ENCODE peak calls at places on chromosome 1, in seven cellular contexts. One of them, this sample, is unnamed.

GRCh38 chr1:201636065-201636464 is 97.1 kb downstream of the NAV1 start:
- DNase-seq in tibial artery: no peak
- DNase-seq in psoas muscle: no peak
- DNase-seq in HFFc6: no peak
- DNase-seq in mesothelial cell of epicardium: no peak
- DNase-seq in thoracic aorta: no peak
- DNase-seq in sigmoid colon: no peak
- DNase-seq in this sample: no peak

GRCh38 chr1:27656157-27656893 is 15.7 kb downstream of the IFI6 start:
- DNase-seq in tibial artery: peak; percentile 83
- DNase-seq in psoas muscle: peak; percentile 86
- DNase-seq in HFFc6: peak; percentile 68
- DNase-seq in mesothelial cell of epicardium: no peak
- DNase-seq in thoracic aorta: no peak
- DNase-seq in sigmoid colon: peak; percentile 89
- DNase-seq in this sample: no peak

GRCh38 chr1:26358411-26359384 is 4.8 kb upstream of the CRYBG2 start:
- DNase-seq in tibial artery: no peak
- DNase-seq in psoas muscle: no peak
- DNase-seq in HFFc6: peak; percentile 39
- DNase-seq in mesothelial cell of epicardium: no peak
- DNase-seq in thoracic aorta: no peak
- DNase-seq in sigmoid colon: no peak
- DNase-seq in this sample: no peak

GRCh38 chr1:9730096-9730901 is 78.8 kb downstream of the PIK3CD start:
- DNase-seq in tibial artery: peak; percentile 68
- DNase-seq in psoas muscle: no peak
- DNase-seq in HFFc6: no peak
- DNase-seq in mesothelial cell of epicardium: no peak
- DNase-seq in thoracic aorta: no peak
- DNase-seq in sigmoid colon: peak; percentile 72
- DNase-seq in this sample: no peak

GRCh38 chr1:239858058-239858457 is 233.6 kb upstream of the FMN2 start:
- DNase-seq in tibial artery: no peak
- DNase-seq in psoas muscle: no peak
- DNase-seq in HFFc6: peak; percentile 19
- DNase-seq in mesothelial cell of epicardium: no peak
- DNase-seq in thoracic aorta: no peak
- DNase-seq in sigmoid colon: no peak
- DNase-seq in this sample: no peak

GRCh38 chr1:58136502-58136901 is 410.0 kb downstream of the OMA1 start:
- DNase-seq in tibial artery: no peak
- DNase-seq in psoas muscle: no peak
- DNase-seq in HFFc6: no peak
- DNase-seq in mesothelial cell of epicardium: no peak
- DNase-seq in thoracic aorta: no peak
- DNase-seq in sigmoid colon: no peak
- DNase-seq in this sample: no peak

GRCh38 chr1:234572966-234573365 is 37.0 kb downstream of the IRF2BP2 start:
- DNase-seq in tibial artery: no peak
- DNase-seq in psoas muscle: no peak
- DNase-seq in HFFc6: no peak
- DNase-seq in mesothelial cell of epicardium: no peak
- DNase-seq in thoracic aorta: no peak
- DNase-seq in sigmoid colon: no peak
- DNase-seq in this sample: no peak

GRCh38 chr1:89953072-89953626 is 41.8 kb upstream of the ZNF326 start:
- DNase-seq in tibial artery: no peak
- DNase-seq in psoas muscle: peak; percentile 50
- DNase-seq in HFFc6: peak; percentile 97
- DNase-seq in mesothelial cell of epicardium: no peak
- DNase-seq in thoracic aorta: no peak
- DNase-seq in sigmoid colon: no peak
- DNase-seq in this sample: no peak

GRCh38 chr1:118739421-118739930 is 248.7 kb downstream of the TBX15 start:
- DNase-seq in tibial artery: no peak
- DNase-seq in psoas muscle: no peak
- DNase-seq in HFFc6: no peak
- DNase-seq in mesothelial cell of epicardium: no peak
- DNase-seq in thoracic aorta: no peak
- DNase-seq in sigmoid colon: no peak
- DNase-seq in this sample: no peak

GRCh38 chr1:170707959-170708666 is 44.2 kb downstream of the PRRX1 start:
- DNase-seq in tibial artery: peak; percentile 31
- DNase-seq in psoas muscle: no peak
- DNase-seq in HFFc6: peak; percentile 98
- DNase-seq in mesothelial cell of epicardium: no peak
- DNase-seq in thoracic aorta: no peak
- DNase-seq in sigmoid colon: no peak
- DNase-seq in this sample: no peak

GRCh38 chr1:213905315-213905714 is 82.5 kb upstream of the PROX1 start:
- DNase-seq in tibial artery: no peak
- DNase-seq in psoas muscle: peak; percentile 58
- DNase-seq in HFFc6: no peak
- DNase-seq in mesothelial cell of epicardium: no peak
- DNase-seq in thoracic aorta: no peak
- DNase-seq in sigmoid colon: no peak
- DNase-seq in this sample: no peak

GRCh38 chr1:33306061-33306460 is 14.8 kb downstream of the A3GALT2 start:
- DNase-seq in tibial artery: no peak
- DNase-seq in psoas muscle: no peak
- DNase-seq in HFFc6: no peak
- DNase-seq in mesothelial cell of epicardium: no peak
- DNase-seq in thoracic aorta: no peak
- DNase-seq in sigmoid colon: no peak
- DNase-seq in this sample: no peak

GRCh38 chr1:31412732-31413404 is at the start of gene SERINC2:
- DNase-seq in tibial artery: no peak
- DNase-seq in psoas muscle: no peak
- DNase-seq in HFFc6: no peak
- DNase-seq in mesothelial cell of epicardium: no peak
- DNase-seq in thoracic aorta: no peak
- DNase-seq in sigmoid colon: no peak
- DNase-seq in this sample: no peak

GRCh38 chr1:198633675-198634121 is 5.1 kb upstream of the PTPRC start:
- DNase-seq in tibial artery: no peak
- DNase-seq in psoas muscle: no peak
- DNase-seq in HFFc6: no peak
- DNase-seq in mesothelial cell of epicardium: no peak
- DNase-seq in thoracic aorta: no peak
- DNase-seq in sigmoid colon: no peak
- DNase-seq in this sample: no peak

GRCh38 chr1:111406325-111406768 is 21.2 kb downstream of the OVGP1 start:
- DNase-seq in tibial artery: no peak
- DNase-seq in psoas muscle: no peak
- DNase-seq in HFFc6: no peak
- DNase-seq in mesothelial cell of epicardium: no peak
- DNase-seq in thoracic aorta: no peak
- DNase-seq in sigmoid colon: no peak
- DNase-seq in this sample: no peak

GRCh38 chr1:208036177-208036808 is 125.4 kb upstream of the CD34 start:
- DNase-seq in tibial artery: no peak
- DNase-seq in psoas muscle: no peak
- DNase-seq in HFFc6: no peak
- DNase-seq in mesothelial cell of epicardium: no peak
- DNase-seq in thoracic aorta: no peak
- DNase-seq in sigmoid colon: no peak
- DNase-seq in this sample: no peak
- TF ChIP-seq CTCF in tibial artery: no peak
- TF ChIP-seq CTCF in psoas muscle: peak; percentile 26
- TF ChIP-seq CTCF in HFFc6: peak; percentile 33
- TF ChIP-seq CTCF in mesothelial cell of epicardium: no peak
- TF ChIP-seq CTCF in thoracic aorta: no peak
- TF ChIP-seq CTCF in sigmoid colon: no peak
- TF ChIP-seq CTCF in this sample: no peak

GRCh38 chr1:22024485-22025367 is 23.3 kb downstream of the CELA3A start:
- DNase-seq in tibial artery: peak; percentile 68
- DNase-seq in psoas muscle: peak; percentile 71
- DNase-seq in HFFc6: peak; percentile 84
- DNase-seq in mesothelial cell of epicardium: no peak
- DNase-seq in thoracic aorta: peak; percentile 21
- DNase-seq in sigmoid colon: peak; percentile 82
- DNase-seq in this sample: peak; percentile 34
- TF ChIP-seq CTCF in tibial artery: no peak
- TF ChIP-seq CTCF in psoas muscle: no peak
- TF ChIP-seq CTCF in HFFc6: peak; percentile 17
- TF ChIP-seq CTCF in mesothelial cell of epicardium: no peak
- TF ChIP-seq CTCF in thoracic aorta: no peak
- TF ChIP-seq CTCF in sigmoid colon: no peak
- TF ChIP-seq CTCF in this sample: no peak

GRCh38 chr1:56434025-56434424 is 145.3 kb downstream of the PLPP3 start:
- DNase-seq in tibial artery: no peak
- DNase-seq in psoas muscle: no peak
- DNase-seq in HFFc6: no peak
- DNase-seq in mesothelial cell of epicardium: no peak
- DNase-seq in thoracic aorta: no peak
- DNase-seq in sigmoid colon: no peak
- DNase-seq in this sample: no peak

GRCh38 chr1:56433056-56433577 is 146.2 kb downstream of the PLPP3 start:
- DNase-seq in tibial artery: no peak
- DNase-seq in psoas muscle: no peak
- DNase-seq in HFFc6: no peak
- DNase-seq in mesothelial cell of epicardium: no peak
- DNase-seq in thoracic aorta: no peak
- DNase-seq in sigmoid colon: no peak
- DNase-seq in this sample: no peak

GRCh38 chr1:56436338-56436695 is 143.0 kb downstream of the PLPP3 start:
- DNase-seq in tibial artery: no peak
- DNase-seq in psoas muscle: no peak
- DNase-seq in HFFc6: no peak
- DNase-seq in mesothelial cell of epicardium: no peak
- DNase-seq in thoracic aorta: no peak
- DNase-seq in sigmoid colon: no peak
- DNase-seq in this sample: no peak

GRCh38 chr1:56435434-56436337 is 143.7 kb downstream of the PLPP3 start:
- DNase-seq in tibial artery: no peak
- DNase-seq in psoas muscle: no peak
- DNase-seq in HFFc6: no peak
- DNase-seq in mesothelial cell of epicardium: no peak
- DNase-seq in thoracic aorta: no peak
- DNase-seq in sigmoid colon: no peak
- DNase-seq in this sample: no peak

GRCh38 chr1:56434659-56435202 is 144.6 kb downstream of the PLPP3 start:
- DNase-seq in tibial artery: no peak
- DNase-seq in psoas muscle: no peak
- DNase-seq in HFFc6: no peak
- DNase-seq in mesothelial cell of epicardium: no peak
- DNase-seq in thoracic aorta: no peak
- DNase-seq in sigmoid colon: no peak
- DNase-seq in this sample: no peak
- TF ChIP-seq CTCF in tibial artery: no peak
- TF ChIP-seq CTCF in psoas muscle: no peak
- TF ChIP-seq CTCF in HFFc6: no peak
- TF ChIP-seq CTCF in mesothelial cell of epicardium: peak; percentile 47
- TF ChIP-seq CTCF in thoracic aorta: no peak
- TF ChIP-seq CTCF in sigmoid colon: no peak
- TF ChIP-seq CTCF in this sample: no peak

DNA sequence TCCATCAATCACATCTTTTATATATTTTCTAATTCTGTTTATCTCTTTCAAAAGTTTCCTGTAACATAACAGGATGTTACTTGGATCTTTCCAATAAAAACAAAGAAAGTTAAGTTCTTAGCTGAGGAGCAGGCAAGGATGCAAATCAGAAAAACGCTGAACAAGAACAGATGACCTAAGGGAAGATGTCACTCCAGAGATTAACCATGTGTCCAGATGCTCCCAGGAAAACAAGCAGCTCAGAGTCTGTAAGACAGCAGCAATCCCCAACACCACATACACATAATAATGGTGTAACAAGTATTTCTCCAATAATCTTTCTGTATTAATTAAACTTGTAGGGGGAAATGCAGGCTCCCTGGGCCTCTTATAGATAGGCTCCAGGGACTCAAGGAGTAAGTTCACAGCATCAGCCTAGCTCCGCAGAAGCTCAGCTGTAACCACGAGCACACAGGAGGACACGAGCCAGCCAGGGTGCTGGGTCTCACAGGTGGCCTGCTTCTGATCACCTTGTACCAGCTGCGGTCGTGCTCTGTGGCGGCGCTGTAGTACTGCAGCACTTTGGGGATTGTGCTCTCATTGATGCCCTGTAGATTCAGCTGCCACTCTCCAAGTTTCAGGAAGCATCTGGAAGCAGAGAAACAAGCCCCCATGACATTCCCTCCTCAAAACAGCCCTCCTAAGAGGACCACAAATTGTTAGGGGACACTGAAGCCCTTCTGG is 33.1 kb upstream of the EXOSC10 start:
- DNase-seq in tibial artery: no peak
- DNase-seq in psoas muscle: no peak
- DNase-seq in HFFc6: no peak
- DNase-seq in mesothelial cell of epicardium: no peak
- DNase-seq in thoracic aorta: no peak
- DNase-seq in sigmoid colon: no peak
- DNase-seq in this sample: no peak
- TF ChIP-seq CTCF in tibial artery: no peak
- TF ChIP-seq CTCF in psoas muscle: no peak
- TF ChIP-seq CTCF in HFFc6: no peak
- TF ChIP-seq CTCF in mesothelial cell of epicardium: no peak
- TF ChIP-seq CTCF in thoracic aorta: no peak
- TF ChIP-seq CTCF in sigmoid colon: no peak
- TF ChIP-seq CTCF in this sample: no peak

GRCh38 chr1:226475112-226475511 is 67.2 kb upstream of the PARP1 start:
- DNase-seq in tibial artery: no peak
- DNase-seq in psoas muscle: no peak
- DNase-seq in HFFc6: no peak
- DNase-seq in mesothelial cell of epicardium: no peak
- DNase-seq in thoracic aorta: no peak
- DNase-seq in sigmoid colon: no peak
- DNase-seq in this sample: no peak

GRCh38 chr1:226479432-226479831 is 69.1 kb upstream of the STUM start:
- DNase-seq in tibial artery: no peak
- DNase-seq in psoas muscle: no peak
- DNase-seq in HFFc6: no peak
- DNase-seq in mesothelial cell of epicardium: no peak
- DNase-seq in thoracic aorta: no peak
- DNase-seq in sigmoid colon: no peak
- DNase-seq in this sample: no peak

GRCh38 chr1:226476066-226476465 is 68.2 kb upstream of the PARP1 start:
- DNase-seq in tibial artery: no peak
- DNase-seq in psoas muscle: no peak
- DNase-seq in HFFc6: no peak
- DNase-seq in mesothelial cell of epicardium: no peak
- DNase-seq in thoracic aorta: no peak
- DNase-seq in sigmoid colon: no peak
- DNase-seq in this sample: no peak

GRCh38 chr1:226474443-226475111 is 66.7 kb upstream of the PARP1 start:
- DNase-seq in tibial artery: no peak
- DNase-seq in psoas muscle: no peak
- DNase-seq in HFFc6: no peak
- DNase-seq in mesothelial cell of epicardium: no peak
- DNase-seq in thoracic aorta: no peak
- DNase-seq in sigmoid colon: no peak
- DNase-seq in this sample: no peak

GRCh38 chr1:226476657-226477319 is 68.9 kb upstream of the PARP1 start:
- DNase-seq in tibial artery: no peak
- DNase-seq in psoas muscle: no peak
- DNase-seq in HFFc6: no peak
- DNase-seq in mesothelial cell of epicardium: no peak
- DNase-seq in thoracic aorta: no peak
- DNase-seq in sigmoid colon: no peak
- DNase-seq in this sample: no peak
- TF ChIP-seq CTCF in tibial artery: no peak
- TF ChIP-seq CTCF in psoas muscle: no peak
- TF ChIP-seq CTCF in HFFc6: no peak
- TF ChIP-seq CTCF in mesothelial cell of epicardium: no peak
- TF ChIP-seq CTCF in thoracic aorta: no peak
- TF ChIP-seq CTCF in sigmoid colon: no peak
- TF ChIP-seq CTCF in this sample: no peak